ENCODE peak calls at places on chromosomes 13 and 19, in ten cellular contexts. D is mammary epithelial cell; B is H54; T is GM18507; F is T-helper 2 cell treated with Interferon-gamma antibody and Interleukin-4, amounts not matched to agents 5 μg/mL and 100 μg/mL, for 36 hours; C is NCI-H526 treated with DMSO at 0.1 percent for 48 hours; M is activated T-cell treated with anti-CD3 and anti-CD28 coated beads, Interleukin-2, amount 50 U/mL, for 24 hours; R is dorsolateral prefrontal cortex; Y is activated CD4-positive, alpha-beta T cell treated with anti-CD3 and anti-CD28 coated beads, Interleukin-2, amount 50 U/mL, for 24 hours; N is esophagus squamous epithelium. V is an unnamed sample.

GRCh38 chr19:48513289-48514122 is 1.9 kb upstream of the LMTK3 start:
- DNase-seq in M (peak; percentile 80), R (peak; percentile 93), B (peak; percentile 70), T (no peak), F (peak; percentile 74), D (peak; percentile 62), Y (peak; percentile 48), C (peak; percentile 58), N (no peak), V (peak; percentile 89)

GRCh38 chr19:2654585-2654861 is 48.0 kb downstream of the GNG7 start:
- DNase-seq in B (no peak), C (no peak), D (no peak), N (no peak), R (no peak), F (no peak), T (no peak), Y (no peak), M (no peak), V (no peak)

GRCh38 chr13:68056816-68057710 is 826.9 kb upstream of the PCDH9 start:
- DNase-seq in Y (no peak), B (peak; percentile 6), C (no peak), R (no peak), F (no peak), D (peak; percentile 72), N (no peak), M (no peak), T (no peak), V (no peak)

GRCh38 chr13:50529154-50529882 is 314.2 kb downstream of the DLEU7 start:
- DNase-seq in N (no peak), D (peak; percentile 86), T (no peak), Y (no peak), R (peak; percentile 65), F (peak; percentile 25), M (no peak), B (peak; percentile 22), C (peak; percentile 82), V (peak; percentile 81)

GRCh38 chr13:24022568-24022967 is 125.3 kb upstream of the C1QTNF9B start:
- DNase-seq in D (no peak), C (no peak), F (no peak), M (no peak), Y (no peak), R (no peak), B (no peak), N (no peak), T (no peak), V (no peak)

GRCh38 chr13:42977219-42977659 is 14.8 kb downstream of the EPSTI1 start:
- DNase-seq in N (no peak), M (no peak), T (no peak), F (no peak), R (no peak), D (no peak), C (no peak), Y (no peak), B (no peak), V (no peak)

GRCh38 chr13:40206241-40207109 is 460.0 kb downstream of the FOXO1 start:
- DNase-seq in N (no peak), B (no peak), M (peak; percentile 73), D (peak; percentile 98), T (no peak), C (no peak), Y (no peak), F (peak; percentile 27), R (no peak), V (no peak)

GRCh38 chr13:20405691-20406090 is 120.0 kb downstream of the CRYL1 start:
- DNase-seq in N (no peak), M (peak; percentile 14), C (no peak), B (no peak), T (no peak), F (no peak), Y (no peak), D (no peak), R (no peak), V (peak; percentile 90)

V was measured in islet precursor cell.